ENCODE peak calls at places on chromosomes 16 and 17, in six cellular contexts. P, Q, Y, Z, R and G are unnamed samples.

GRCh38 chr16:10987361-10988163 is 43.2 kb downstream of the CLEC16A start:
- DNase-seq in P (no peak), Q (no peak), Y (no peak), Z (no peak), R (no peak), G (no peak)

GRCh38 chr16:83878838-83879237 is 20.1 kb upstream of the MLYCD start:
- DNase-seq in P (peak), Q (no peak), Y (peak), Z (no peak), R (peak), G (peak)

GRCh38 chr16:11092788-11093577 is 148.6 kb downstream of the CLEC16A start:
- DNase-seq in P (no peak), Q (no peak), Y (no peak), Z (no peak), R (no peak), G (no peak)

GRCh38 chr17:50312311-50312710 is 33.6 kb upstream of the XYLT2 start:
- DNase-seq in P (no peak), Q (no peak), Y (no peak), Z (no peak), R (peak), G (no peak)

GRCh38 chr17:7849185-7850117 is 5.4 kb upstream of the TMEM88 start:
- DNase-seq in P (no peak), Q (no peak), Y (no peak), Z (no peak), R (no peak), G (no peak)

GRCh38 chr16:71943887-71944286 is 48.6 kb downstream of the IST1 start:
- DNase-seq in P (no peak), Q (no peak), Y (no peak), Z (no peak), R (no peak), G (no peak)

GRCh38 chr17:412211-413015 is 59.8 kb upstream of the RPH3AL start:
- DNase-seq in P (peak), Q (no peak), Y (no peak), Z (peak), R (peak), G (peak)

GRCh38 chr17:35074711-35075707 is 11.5 kb upstream of the RFFL start:
- DNase-seq in P (no peak), Q (no peak), Y (no peak), Z (no peak), R (no peak), G (no peak)

GRCh38 chr17:9120471-9120870 is 99.2 kb downstream of the NTN1 start:
- DNase-seq in P (no peak), Q (no peak), Y (no peak), Z (no peak), R (no peak), G (no peak)